ENCODE peak calls at places on chromosomes 11 and 22, in four cellular contexts. F is dorsolateral prefrontal cortex; U is activated naive CD4-positive, alpha-beta T cell; W is endothelial cell. O is an unnamed sample.

GRCh38 chr11:78909386-78909785 is 334.7 kb upstream of the NARS2 start:
- DNase-seq in W (no peak), U (no peak), F (no peak), O (no peak)

GRCh38 chr11:20156876-20157613 is 3.2 kb downstream of the DBX1 start:
- DNase-seq in U (peak), F (no peak), W (no peak), O (no peak)

GRCh38 chr11:75319035-75319877 is 32.2 kb downstream of the ARRB1 start:
- DNase-seq in U (no peak), W (no peak), F (no peak), O (no peak)

GRCh38 chr11:3040881-3041280 is 16.3 kb downstream of the CARS1 start:
- DNase-seq in F (no peak), W (no peak), U (no peak), O (no peak)

GRCh38 chr11:92296138-92296515 is 71.5 kb downstream of the FAT3 start:
- DNase-seq in W (no peak), F (no peak), U (no peak), O (no peak)

GRCh38 chr22:42910221-42910942 is 53.3 kb upstream of the ARFGAP3 start:
- DNase-seq in W (no peak), U (no peak), F (no peak), O (no peak)

GRCh38 chr11:15288801-15289342 is 174.1 kb downstream of the INSC start:
- DNase-seq in U (no peak), F (no peak), W (no peak), O (no peak)

GRCh38 chr11:65915821-65916251 is 3.0 kb downstream of the C11orf68 start:
- DNase-seq in U (no peak), F (no peak), W (no peak), O (peak)

GRCh38 chr22:45620707-45621106 is 50.9 kb upstream of the ATXN10 start:
- DNase-seq in W (no peak), F (no peak), U (no peak), O (no peak)

GRCh38 chr11:82936261-82936660 is 34.7 kb downstream of the DDIAS start:
- DNase-seq in U (no peak), F (no peak), W (no peak), O (no peak)

GRCh38 chr22:21938071-21938822 is 14.4 kb downstream of the PPM1F start:
- DNase-seq in W (peak), F (peak), U (peak), O (peak)

GRCh38 chr11:78189851-78190250 is 1.1 kb downstream of the USP35 start:
- DNase-seq in U (no peak), F (no peak), W (no peak), O (peak)

GRCh38 chr22:45870011-45870410 is 107.0 kb downstream of the WNT7B start:
- DNase-seq in F (no peak), W (no peak), U (no peak), O (no peak)

GRCh38 chr11:10699072-10699471 is 5.5 kb upstream of the IRAG1 start:
- DNase-seq in W (no peak), U (no peak), F (no peak), O (no peak)

GRCh38 chr11:56948991-56949390 is 39.7 kb upstream of the OR5AK2 start:
- DNase-seq in W (no peak), F (no peak), U (no peak), O (no peak)

GRCh38 chr11:96339704-96340554 is 3.1 kb downstream of the MAML2 start:
- DNase-seq in U (no peak), F (no peak), W (no peak), O (no peak)